ENCODE peak calls at places on chromosomes 12 and 14, in five cellular contexts. One of them, this sample, is unnamed.

GRCh38 chr12:66813137-66813867 is 134.4 kb upstream of the GRIP1 start:
- DNase-seq in neuronal stem cell: no peak
- DNase-seq in mesenchymal stem cell: no peak
- DNase-seq in IMR-90: no peak
- DNase-seq in H1: no peak
- DNase-seq in this sample: no peak

GRCh38 chr12:48956279-48957140 is 777 bp downstream of the ARF3 start:
- DNase-seq in neuronal stem cell: peak
- DNase-seq in mesenchymal stem cell: peak
- DNase-seq in IMR-90: peak
- DNase-seq in H1: peak
- DNase-seq in this sample: peak

GRCh38 chr12:132109741-132110140 is 34.4 kb downstream of the DDX51 start:
- DNase-seq in neuronal stem cell: no peak
- DNase-seq in mesenchymal stem cell: no peak
- DNase-seq in IMR-90: peak
- DNase-seq in H1: no peak
- DNase-seq in this sample: no peak

GRCh38 chr12:63844391-63845341 is at the start of gene SRGAP1:
- DNase-seq in neuronal stem cell: peak
- DNase-seq in mesenchymal stem cell: peak
- DNase-seq in IMR-90: peak
- DNase-seq in H1: no peak
- DNase-seq in this sample: peak

GRCh38 chr12:53954694-53955035 is at the start of gene HOXC12:
- DNase-seq in neuronal stem cell: no peak
- DNase-seq in mesenchymal stem cell: no peak
- DNase-seq in IMR-90: no peak
- DNase-seq in H1: no peak
- DNase-seq in this sample: no peak

GRCh38 chr14:68027276-68027675 is 207.7 kb downstream of the RAD51B start:
- DNase-seq in neuronal stem cell: no peak
- DNase-seq in mesenchymal stem cell: no peak
- DNase-seq in IMR-90: peak
- DNase-seq in H1: no peak
- DNase-seq in this sample: peak

GRCh38 chr14:103110681-103111296 is 12.5 kb upstream of the TNFAIP2 start:
- DNase-seq in neuronal stem cell: no peak
- DNase-seq in mesenchymal stem cell: no peak
- DNase-seq in IMR-90: peak
- DNase-seq in H1: no peak
- DNase-seq in this sample: no peak

GRCh38 chr12:63917864-63918742 is 73.6 kb downstream of the SRGAP1 start:
- DNase-seq in neuronal stem cell: no peak
- DNase-seq in mesenchymal stem cell: peak
- DNase-seq in IMR-90: peak
- DNase-seq in H1: no peak
- DNase-seq in this sample: peak

GRCh38 chr14:105711841-105712460 is 185.6 kb downstream of the TMEM121 start:
- DNase-seq in neuronal stem cell: no peak
- DNase-seq in mesenchymal stem cell: no peak
- DNase-seq in IMR-90: no peak
- DNase-seq in H1: no peak
- DNase-seq in this sample: peak

GRCh38 chr14:27506272-27506671 is 908.4 kb upstream of the NOVA1 start:
- DNase-seq in neuronal stem cell: no peak
- DNase-seq in mesenchymal stem cell: no peak
- DNase-seq in IMR-90: no peak
- DNase-seq in H1: no peak
- DNase-seq in this sample: no peak

GRCh38 chr12:52261211-52261484 is 13.3 kb upstream of the KRT86 start:
- DNase-seq in neuronal stem cell: no peak
- DNase-seq in mesenchymal stem cell: no peak
- DNase-seq in IMR-90: no peak
- DNase-seq in H1: no peak
- DNase-seq in this sample: no peak

GRCh38 chr14:50064993-50065392 is 51.4 kb downstream of the VCPKMT start:
- DNase-seq in neuronal stem cell: no peak
- DNase-seq in mesenchymal stem cell: peak
- DNase-seq in IMR-90: no peak
- DNase-seq in H1: no peak
- DNase-seq in this sample: no peak

GRCh38 chr12:76920182-76921014 is 41.6 kb upstream of the CSRP2 start:
- DNase-seq in neuronal stem cell: no peak
- DNase-seq in mesenchymal stem cell: no peak
- DNase-seq in IMR-90: no peak
- DNase-seq in H1: no peak
- DNase-seq in this sample: no peak

GRCh38 chr12:54021432-54022013 is 6.7 kb upstream of the HOXC6 start:
- DNase-seq in neuronal stem cell: no peak
- DNase-seq in mesenchymal stem cell: peak
- DNase-seq in IMR-90: no peak
- DNase-seq in H1: no peak
- DNase-seq in this sample: peak

DNA sequence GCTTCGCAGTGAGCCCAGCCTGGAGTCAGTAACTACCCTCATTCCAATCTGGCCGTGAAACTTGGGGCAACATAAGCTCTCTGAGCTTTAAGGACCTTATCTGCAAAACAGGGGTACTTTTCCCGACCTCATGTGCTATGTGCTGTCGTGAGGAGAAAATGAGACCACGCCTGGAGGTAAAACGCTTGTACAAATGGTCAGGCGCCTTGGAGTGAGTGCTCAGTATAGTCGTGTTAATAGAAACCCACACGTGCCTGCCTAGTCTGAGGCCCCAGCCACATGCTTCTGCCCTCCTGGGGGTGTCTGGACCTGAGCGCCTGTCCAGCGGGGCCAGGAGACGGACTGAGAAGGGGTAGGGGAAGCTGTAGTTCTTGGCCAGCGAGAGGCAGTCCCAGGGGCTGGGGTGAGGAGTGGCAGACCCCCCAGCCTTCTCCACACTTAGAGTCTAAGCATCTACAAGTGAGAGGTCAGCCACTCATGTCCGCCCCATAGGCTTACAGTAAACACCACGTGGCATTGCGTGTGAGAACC is 4.9 kb downstream of the AQP5 start:
- DNase-seq in neuronal stem cell: no peak
- DNase-seq in mesenchymal stem cell: no peak
- DNase-seq in IMR-90: no peak
- DNase-seq in H1: no peak
- DNase-seq in this sample: no peak
- H3K4me3 ChIP-seq in neuronal stem cell: no peak
- H3K4me3 ChIP-seq in mesenchymal stem cell: no peak
- H3K4me3 ChIP-seq in IMR-90: no peak
- H3K4me3 ChIP-seq in H1: no peak
- H3K4me3 ChIP-seq in this sample: no peak

GRCh38 chr12:50763637-50764115 is at the start of gene ATF1:
- DNase-seq in neuronal stem cell: peak
- DNase-seq in mesenchymal stem cell: peak
- DNase-seq in IMR-90: peak
- DNase-seq in H1: peak
- DNase-seq in this sample: peak

GRCh38 chr12:50764861-50765324 is 992 bp downstream of the ATF1 start:
- DNase-seq in neuronal stem cell: no peak
- DNase-seq in mesenchymal stem cell: peak
- DNase-seq in IMR-90: peak
- DNase-seq in H1: no peak
- DNase-seq in this sample: peak

GRCh38 chr12:50765325-50765911 is 1.5 kb downstream of the ATF1 start:
- DNase-seq in neuronal stem cell: peak
- DNase-seq in mesenchymal stem cell: peak
- DNase-seq in IMR-90: peak
- DNase-seq in H1: no peak
- DNase-seq in this sample: peak

DNA sequence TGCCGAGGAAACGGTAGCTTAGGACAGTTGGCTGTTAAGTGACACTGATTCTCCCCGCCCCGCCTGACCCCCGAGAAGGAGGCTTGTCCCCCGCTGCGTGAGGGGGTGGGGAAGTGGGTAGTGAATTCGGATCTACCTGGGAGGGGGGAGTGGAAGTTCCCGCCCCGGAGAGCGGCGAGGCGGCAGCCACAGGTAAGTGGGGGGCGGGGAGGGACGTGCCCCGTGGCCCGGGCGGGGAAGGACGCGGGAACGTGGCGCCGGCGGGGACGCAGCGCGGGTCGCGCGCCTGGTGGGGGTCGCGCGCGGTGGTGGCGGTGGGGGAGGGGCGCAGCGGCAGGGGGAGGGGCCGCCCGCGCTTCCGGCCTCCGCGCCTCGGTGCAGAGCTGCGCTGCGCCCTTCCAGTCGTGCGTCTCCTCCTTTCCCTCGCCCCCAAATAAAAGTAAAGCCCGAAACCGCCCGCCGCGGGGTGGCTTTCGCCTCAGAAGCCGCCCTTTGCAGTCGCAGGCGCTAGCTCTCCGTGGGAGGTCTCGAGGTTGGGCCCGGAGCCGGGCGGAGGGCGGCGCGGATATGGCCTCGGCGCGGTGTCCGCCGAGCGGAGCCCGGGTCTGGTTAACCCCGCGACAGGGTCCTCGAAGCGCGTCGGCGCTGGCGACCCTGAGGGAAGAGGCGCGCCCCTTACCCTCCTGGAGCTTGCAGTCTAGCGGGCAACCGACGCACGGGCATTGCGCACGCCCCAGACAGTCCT is 387 bp downstream of the ATF1 start:
- DNase-seq in neuronal stem cell: peak
- DNase-seq in mesenchymal stem cell: peak
- DNase-seq in IMR-90: peak
- DNase-seq in H1: no peak
- DNase-seq in this sample: peak
- H2BK5ac ChIP-seq in neuronal stem cell: peak
- H2BK5ac ChIP-seq in mesenchymal stem cell: peak
- H2BK5ac ChIP-seq in IMR-90: peak
- H2BK5ac ChIP-seq in H1: peak
- H2BK5ac ChIP-seq in this sample: peak

GRCh38 chr12:31325877-31326631 is at the start of gene SINHCAF:
- DNase-seq in neuronal stem cell: peak
- DNase-seq in mesenchymal stem cell: peak
- DNase-seq in IMR-90: peak
- DNase-seq in H1: peak
- DNase-seq in this sample: peak

GRCh38 chr12:31326689-31327659 is 1.0 kb upstream of the SINHCAF start:
- DNase-seq in neuronal stem cell: peak
- DNase-seq in mesenchymal stem cell: peak
- DNase-seq in IMR-90: no peak
- DNase-seq in H1: no peak
- DNase-seq in this sample: no peak

GRCh38 chr12:31324116-31324844 is 1.7 kb downstream of the SINHCAF start:
- DNase-seq in neuronal stem cell: peak
- DNase-seq in mesenchymal stem cell: peak
- DNase-seq in IMR-90: peak
- DNase-seq in H1: no peak
- DNase-seq in this sample: peak

GRCh38 chr12:31324845-31325523 is 966 bp downstream of the SINHCAF start:
- DNase-seq in neuronal stem cell: peak
- DNase-seq in mesenchymal stem cell: peak
- DNase-seq in IMR-90: peak
- DNase-seq in H1: no peak
- DNase-seq in this sample: peak

DNA sequence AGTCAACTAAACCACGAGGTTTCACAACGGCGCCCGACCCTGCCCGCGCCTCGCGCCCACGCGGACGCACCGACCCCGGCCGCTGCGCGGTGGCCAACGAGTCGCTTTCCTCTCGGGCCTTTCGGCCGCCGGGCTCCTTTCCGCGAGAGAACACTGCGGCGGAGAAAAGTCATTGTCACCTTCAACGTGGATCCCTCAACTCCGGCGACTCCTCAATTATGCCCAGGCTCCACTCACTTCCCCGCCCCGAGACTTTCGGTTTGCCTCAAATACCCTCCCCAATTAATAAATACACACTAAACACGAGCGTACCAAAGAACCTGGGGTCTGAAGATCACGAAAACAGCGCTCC is 450 bp downstream of the SINHCAF start:
- DNase-seq in neuronal stem cell: no peak
- DNase-seq in mesenchymal stem cell: no peak
- DNase-seq in IMR-90: no peak
- DNase-seq in H1: no peak
- DNase-seq in this sample: no peak
- H4K91ac ChIP-seq in neuronal stem cell: no peak
- H4K91ac ChIP-seq in mesenchymal stem cell: peak
- H4K91ac ChIP-seq in IMR-90: peak
- H4K91ac ChIP-seq in H1: peak
- H4K91ac ChIP-seq in this sample: peak

DNA sequence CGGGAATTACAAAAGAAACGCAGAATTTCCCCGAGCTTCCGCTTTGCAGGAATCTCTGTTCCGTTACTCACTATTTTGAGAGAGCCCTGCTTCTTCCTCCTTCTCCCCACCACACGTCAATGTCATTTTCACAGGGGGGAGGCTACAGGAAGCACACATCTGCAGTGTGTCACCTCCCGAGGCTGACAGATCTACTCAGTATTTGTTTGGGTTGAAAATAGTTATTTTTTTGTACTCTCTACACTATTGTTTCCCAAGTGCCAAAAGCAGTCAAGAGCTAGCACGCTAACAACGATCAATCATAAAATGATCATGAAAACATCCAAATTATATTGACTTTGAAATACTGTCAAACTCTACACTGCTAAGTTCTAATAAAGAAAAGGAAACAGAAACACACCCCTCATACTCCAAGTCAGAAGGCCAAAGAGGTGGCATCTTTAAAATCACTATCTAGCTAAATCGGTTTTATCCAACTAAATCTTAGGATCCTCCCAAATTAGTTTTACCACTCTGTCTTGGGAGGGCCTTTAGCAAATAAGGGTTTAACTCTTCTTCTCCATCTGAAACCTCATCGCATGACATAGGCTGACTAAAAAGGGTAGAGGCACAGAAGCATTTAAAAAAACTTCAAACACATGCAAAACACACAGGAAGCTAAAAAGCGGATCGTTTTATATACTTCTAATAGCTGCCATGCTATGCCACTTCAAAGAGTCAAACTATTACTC is 51.8 kb downstream of the FOXN3 start:
- DNase-seq in neuronal stem cell: no peak
- DNase-seq in mesenchymal stem cell: peak
- DNase-seq in IMR-90: peak
- DNase-seq in H1: no peak
- DNase-seq in this sample: peak
- H3K4me3 ChIP-seq in neuronal stem cell: no peak
- H3K4me3 ChIP-seq in mesenchymal stem cell: no peak
- H3K4me3 ChIP-seq in IMR-90: no peak
- H3K4me3 ChIP-seq in H1: no peak
- H3K4me3 ChIP-seq in this sample: no peak

GRCh38 chr12:95723693-95724384 is 66.7 kb downstream of the NTN4 start:
- DNase-seq in neuronal stem cell: no peak
- DNase-seq in mesenchymal stem cell: no peak
- DNase-seq in IMR-90: no peak
- DNase-seq in H1: no peak
- DNase-seq in this sample: no peak

GRCh38 chr12:95724767-95725166 is 65.8 kb downstream of the NTN4 start:
- DNase-seq in neuronal stem cell: no peak
- DNase-seq in mesenchymal stem cell: no peak
- DNase-seq in IMR-90: no peak
- DNase-seq in H1: no peak
- DNase-seq in this sample: no peak

GRCh38 chr12:95718001-95718400 is 72.6 kb downstream of the NTN4 start:
- DNase-seq in neuronal stem cell: no peak
- DNase-seq in mesenchymal stem cell: no peak
- DNase-seq in IMR-90: no peak
- DNase-seq in H1: no peak
- DNase-seq in this sample: no peak

GRCh38 chr12:95718772-95719171 is 71.8 kb downstream of the NTN4 start:
- DNase-seq in neuronal stem cell: no peak
- DNase-seq in mesenchymal stem cell: no peak
- DNase-seq in IMR-90: no peak
- DNase-seq in H1: no peak
- DNase-seq in this sample: no peak

GRCh38 chr12:95721320-95721719 is 69.2 kb downstream of the NTN4 start:
- DNase-seq in neuronal stem cell: no peak
- DNase-seq in mesenchymal stem cell: peak
- DNase-seq in IMR-90: peak
- DNase-seq in H1: no peak
- DNase-seq in this sample: no peak
- H2BK5ac ChIP-seq in neuronal stem cell: no peak
- H2BK5ac ChIP-seq in mesenchymal stem cell: no peak
- H2BK5ac ChIP-seq in IMR-90: no peak
- H2BK5ac ChIP-seq in H1: no peak
- H2BK5ac ChIP-seq in this sample: no peak